ENCODE peak calls at places on chromosomes 11 and 22, in five cellular contexts. One of them, this sample, is unnamed.

GRCh38 chr11:5504403-5504891 is 5.3 kb downstream of the UBQLN3 start:
- DNase-seq in stomach: no peak
- DNase-seq in astrocyte: no peak
- DNase-seq in GM13976: no peak
- DNase-seq in neural progenitor cell: no peak
- DNase-seq in this sample: no peak

GRCh38 chr11:120306519-120307242 is 18.4 kb upstream of the TLCD5 start:
- DNase-seq in stomach: peak; percentile 69
- DNase-seq in astrocyte: peak; percentile 89
- DNase-seq in GM13976: no peak
- DNase-seq in neural progenitor cell: peak; percentile 34
- DNase-seq in this sample: peak; percentile 86

GRCh38 chr22:24868979-24869378 is 63.0 kb downstream of the SGSM1 start:
- DNase-seq in stomach: no peak
- DNase-seq in astrocyte: no peak
- DNase-seq in GM13976: no peak
- DNase-seq in neural progenitor cell: no peak
- DNase-seq in this sample: no peak

GRCh38 chr11:128135451-128135850 is 451.9 kb downstream of the ETS1 start:
- DNase-seq in stomach: no peak
- DNase-seq in astrocyte: peak; percentile 89
- DNase-seq in GM13976: no peak
- DNase-seq in neural progenitor cell: peak; percentile 71
- DNase-seq in this sample: no peak

GRCh38 chr22:23110922-23111527 is 30.8 kb downstream of the RSPH14 start:
- DNase-seq in stomach: no peak
- DNase-seq in astrocyte: no peak
- DNase-seq in GM13976: no peak
- DNase-seq in neural progenitor cell: no peak
- DNase-seq in this sample: no peak

GRCh38 chr22:41576877-41577276 is 12.8 kb downstream of the PMM1 start:
- DNase-seq in stomach: peak; percentile 60
- DNase-seq in astrocyte: no peak
- DNase-seq in GM13976: peak; percentile 80
- DNase-seq in neural progenitor cell: peak; percentile 86
- DNase-seq in this sample: peak; percentile 41

GRCh38 chr11:102727890-102728289 is 3.1 kb upstream of the MMP8 start:
- DNase-seq in stomach: no peak
- DNase-seq in astrocyte: peak; percentile 74
- DNase-seq in GM13976: no peak
- DNase-seq in neural progenitor cell: no peak
- DNase-seq in this sample: peak; percentile 41

GRCh38 chr11:2531277-2531986 is 86.6 kb downstream of the KCNQ1 start:
- DNase-seq in stomach: peak; percentile 84
- DNase-seq in astrocyte: no peak
- DNase-seq in GM13976: peak; percentile 85
- DNase-seq in neural progenitor cell: peak; percentile 83
- DNase-seq in this sample: peak; percentile 48

GRCh38 chr11:32893947-32894827 is 1.6 kb downstream of the QSER1 start:
- DNase-seq in stomach: no peak
- DNase-seq in astrocyte: peak; percentile 91
- DNase-seq in GM13976: peak; percentile 65
- DNase-seq in neural progenitor cell: peak; percentile 69
- DNase-seq in this sample: peak; percentile 70

GRCh38 chr22:37635157-37635556 is 4.3 kb upstream of the SH3BP1 start:
- DNase-seq in stomach: no peak
- DNase-seq in astrocyte: no peak
- DNase-seq in GM13976: no peak
- DNase-seq in neural progenitor cell: no peak
- DNase-seq in this sample: no peak

GRCh38 chr22:37633082-37633692 is 6.3 kb upstream of the SH3BP1 start:
- DNase-seq in stomach: no peak
- DNase-seq in astrocyte: no peak
- DNase-seq in GM13976: peak; percentile 93
- DNase-seq in neural progenitor cell: no peak
- DNase-seq in this sample: no peak

GRCh38 chr22:37636186-37636948 is 3.1 kb upstream of the SH3BP1 start:
- DNase-seq in stomach: peak; percentile 31
- DNase-seq in astrocyte: peak; percentile 86
- DNase-seq in GM13976: no peak
- DNase-seq in neural progenitor cell: no peak
- DNase-seq in this sample: peak; percentile 52

GRCh38 chr22:37633693-37634504 is 5.6 kb upstream of the SH3BP1 start:
- DNase-seq in stomach: peak; percentile 86
- DNase-seq in astrocyte: peak; percentile 79
- DNase-seq in GM13976: peak; percentile 93
- DNase-seq in neural progenitor cell: peak; percentile 82
- DNase-seq in this sample: peak; percentile 76

GRCh38 chr22:37634505-37635002 is 4.9 kb upstream of the SH3BP1 start:
- DNase-seq in stomach: no peak
- DNase-seq in astrocyte: no peak
- DNase-seq in GM13976: no peak
- DNase-seq in neural progenitor cell: no peak
- DNase-seq in this sample: no peak
- TF ChIP-seq CTCF in stomach: no peak
- TF ChIP-seq CTCF in astrocyte: no peak
- TF ChIP-seq CTCF in GM13976: peak; percentile 37
- TF ChIP-seq CTCF in neural progenitor cell: no peak
- TF ChIP-seq CTCF in this sample: peak; percentile 53

GRCh38 chr11:108635106-108635505 is 29.8 kb upstream of the DDX10 start:
- DNase-seq in stomach: no peak
- DNase-seq in astrocyte: peak; percentile 14
- DNase-seq in GM13976: no peak
- DNase-seq in neural progenitor cell: no peak
- DNase-seq in this sample: no peak

GRCh38 chr11:108639146-108639545 is 25.7 kb upstream of the DDX10 start:
- DNase-seq in stomach: no peak
- DNase-seq in astrocyte: no peak
- DNase-seq in GM13976: no peak
- DNase-seq in neural progenitor cell: no peak
- DNase-seq in this sample: no peak

GRCh38 chr11:108632041-108632440 is 32.8 kb upstream of the DDX10 start:
- DNase-seq in stomach: no peak
- DNase-seq in astrocyte: no peak
- DNase-seq in GM13976: no peak
- DNase-seq in neural progenitor cell: no peak
- DNase-seq in this sample: no peak

GRCh38 chr11:108636222-108636621 is 28.6 kb upstream of the DDX10 start:
- DNase-seq in stomach: no peak
- DNase-seq in astrocyte: no peak
- DNase-seq in GM13976: no peak
- DNase-seq in neural progenitor cell: no peak
- DNase-seq in this sample: no peak
- TF ChIP-seq CTCF in stomach: no peak
- TF ChIP-seq CTCF in astrocyte: no peak
- TF ChIP-seq CTCF in GM13976: no peak
- TF ChIP-seq CTCF in neural progenitor cell: no peak
- TF ChIP-seq CTCF in this sample: no peak

GRCh38 chr11:70448983-70449567 is 50.7 kb downstream of the CTTN start:
- DNase-seq in stomach: no peak
- DNase-seq in astrocyte: no peak
- DNase-seq in GM13976: no peak
- DNase-seq in neural progenitor cell: no peak
- DNase-seq in this sample: no peak
- TF ChIP-seq CTCF in stomach: no peak
- TF ChIP-seq CTCF in astrocyte: peak; percentile 56
- TF ChIP-seq CTCF in GM13976: peak; percentile 6
- TF ChIP-seq CTCF in neural progenitor cell: peak; percentile 68
- TF ChIP-seq CTCF in this sample: peak; percentile 70

DNA sequence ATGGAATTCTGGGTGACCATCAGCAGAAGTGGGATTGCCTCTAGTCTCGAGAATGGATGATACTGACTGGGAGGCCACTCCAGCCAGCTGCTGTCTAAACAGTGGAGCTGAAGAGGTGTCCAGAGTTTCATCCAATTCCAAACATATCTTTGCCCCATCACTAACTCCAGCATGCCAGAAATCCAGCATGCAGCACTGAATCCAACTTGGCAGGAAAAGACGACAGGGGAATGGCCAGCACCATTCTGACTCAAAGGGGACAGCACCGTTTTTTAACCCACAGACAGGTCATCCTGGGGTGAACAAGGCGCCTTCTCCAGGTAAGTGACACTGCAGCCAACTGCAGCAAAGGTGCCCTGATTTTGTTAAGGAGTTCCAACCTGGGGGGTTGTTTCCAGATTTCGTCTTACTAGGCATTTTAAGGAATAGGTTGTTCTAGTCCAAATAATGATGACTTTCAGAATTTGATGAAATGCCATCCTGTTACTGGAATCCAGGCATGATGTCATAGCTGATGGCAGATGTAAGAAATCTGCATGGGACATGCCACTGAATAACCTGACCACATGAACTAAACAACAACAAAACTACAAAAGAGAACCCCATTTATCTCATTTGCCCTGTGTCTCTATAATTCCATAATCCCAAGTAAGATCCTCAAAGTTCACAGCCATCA is 32.3 kb downstream of the FEZ1 start:
- DNase-seq in stomach: no peak
- DNase-seq in astrocyte: peak; percentile 19
- DNase-seq in GM13976: no peak
- DNase-seq in neural progenitor cell: no peak
- DNase-seq in this sample: no peak
- TF ChIP-seq CTCF in stomach: no peak
- TF ChIP-seq CTCF in astrocyte: no peak
- TF ChIP-seq CTCF in GM13976: no peak
- TF ChIP-seq CTCF in neural progenitor cell: no peak
- TF ChIP-seq CTCF in this sample: no peak

GRCh38 chr11:122512688-122513087 is 142.8 kb upstream of the UBASH3B start:
- DNase-seq in stomach: no peak
- DNase-seq in astrocyte: no peak
- DNase-seq in GM13976: no peak
- DNase-seq in neural progenitor cell: peak; percentile 20
- DNase-seq in this sample: no peak

GRCh38 chr11:122509091-122509490 is 146.4 kb upstream of the UBASH3B start:
- DNase-seq in stomach: no peak
- DNase-seq in astrocyte: no peak
- DNase-seq in GM13976: no peak
- DNase-seq in neural progenitor cell: no peak
- DNase-seq in this sample: no peak

GRCh38 chr11:122505304-122506006 is 150.1 kb upstream of the UBASH3B start:
- DNase-seq in stomach: peak; percentile 68
- DNase-seq in astrocyte: peak; percentile 88
- DNase-seq in GM13976: peak; percentile 60
- DNase-seq in neural progenitor cell: peak; percentile 89
- DNase-seq in this sample: peak; percentile 88

GRCh38 chr11:122509899-122510298 is 145.6 kb upstream of the UBASH3B start:
- DNase-seq in stomach: no peak
- DNase-seq in astrocyte: no peak
- DNase-seq in GM13976: no peak
- DNase-seq in neural progenitor cell: no peak
- DNase-seq in this sample: no peak
- TF ChIP-seq CTCF in stomach: no peak
- TF ChIP-seq CTCF in astrocyte: no peak
- TF ChIP-seq CTCF in GM13976: no peak
- TF ChIP-seq CTCF in neural progenitor cell: no peak
- TF ChIP-seq CTCF in this sample: no peak

DNA sequence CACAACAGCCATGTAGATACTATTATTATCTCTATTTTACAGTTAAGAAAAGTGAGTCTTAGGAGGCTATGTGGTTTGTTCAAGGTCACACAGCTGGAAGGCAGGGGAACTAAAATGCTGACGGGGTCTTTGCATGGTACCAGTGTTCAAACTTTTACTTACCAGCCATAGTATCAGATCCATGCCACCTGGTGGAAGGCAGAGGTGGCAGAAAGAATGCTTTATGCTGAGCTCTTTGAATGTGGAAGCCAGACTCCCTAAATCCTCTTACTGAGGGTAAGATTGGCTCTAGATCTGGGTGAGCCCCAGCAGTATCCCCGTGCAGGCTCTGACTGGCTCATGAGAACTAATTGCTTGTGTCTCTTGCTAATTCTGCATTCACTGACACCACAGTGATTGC is 54.3 kb upstream of the NAV2 start:
- DNase-seq in stomach: no peak
- DNase-seq in astrocyte: no peak
- DNase-seq in GM13976: no peak
- DNase-seq in neural progenitor cell: peak; percentile 33
- DNase-seq in this sample: no peak
- TF ChIP-seq CTCF in stomach: no peak
- TF ChIP-seq CTCF in astrocyte: no peak
- TF ChIP-seq CTCF in GM13976: no peak
- TF ChIP-seq CTCF in neural progenitor cell: peak; percentile 32
- TF ChIP-seq CTCF in this sample: peak; percentile 44

GRCh38 chr11:121564948-121565684 is 112.3 kb upstream of the SORL1-AS1 start:
- DNase-seq in stomach: no peak
- DNase-seq in astrocyte: no peak
- DNase-seq in GM13976: no peak
- DNase-seq in neural progenitor cell: no peak
- DNase-seq in this sample: no peak

GRCh38 chr11:121561240-121561639 is 108.5 kb upstream of the SORL1-AS1 start:
- DNase-seq in stomach: no peak
- DNase-seq in astrocyte: no peak
- DNase-seq in GM13976: no peak
- DNase-seq in neural progenitor cell: no peak
- DNase-seq in this sample: no peak

GRCh38 chr11:121563900-121564822 is 111.4 kb upstream of the SORL1-AS1 start:
- DNase-seq in stomach: no peak
- DNase-seq in astrocyte: peak; percentile 14
- DNase-seq in GM13976: no peak
- DNase-seq in neural progenitor cell: no peak
- DNase-seq in this sample: no peak

GRCh38 chr11:121561716-121562115 is 108.9 kb upstream of the SORL1-AS1 start:
- DNase-seq in stomach: no peak
- DNase-seq in astrocyte: no peak
- DNase-seq in GM13976: no peak
- DNase-seq in neural progenitor cell: no peak
- DNase-seq in this sample: no peak

DNA sequence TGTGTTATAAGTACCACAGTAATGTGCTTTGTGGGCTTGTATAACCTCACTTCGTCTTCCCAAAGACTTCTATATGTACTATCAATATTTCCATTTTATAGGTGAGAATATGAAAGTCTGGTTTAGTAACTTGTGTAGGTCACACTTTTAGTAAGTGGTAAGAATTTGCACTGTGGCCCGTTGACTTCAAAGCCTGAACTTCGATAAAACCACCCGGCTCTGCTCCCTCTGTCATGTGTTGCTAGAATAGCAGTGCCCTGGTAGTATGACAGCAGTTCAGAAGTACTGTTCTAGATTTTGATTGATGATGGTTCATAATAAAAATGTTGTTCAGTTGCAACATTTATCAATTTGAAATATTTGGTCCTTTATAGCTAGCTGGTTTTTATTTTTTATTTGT is 110.2 kb upstream of the SORL1-AS1 start:
- DNase-seq in stomach: no peak
- DNase-seq in astrocyte: no peak
- DNase-seq in GM13976: no peak
- DNase-seq in neural progenitor cell: no peak
- DNase-seq in this sample: no peak
- TF ChIP-seq CTCF in stomach: no peak
- TF ChIP-seq CTCF in astrocyte: no peak
- TF ChIP-seq CTCF in GM13976: no peak
- TF ChIP-seq CTCF in neural progenitor cell: no peak
- TF ChIP-seq CTCF in this sample: no peak

This sample was measured in brain microvascular endothelial cell.